ENCODE peak calls at places on chromosomes 2 and 18, in seven cellular contexts. N, X, Z, O, B, S and Y are unnamed samples.

GRCh38 chr2:165870346-165870745 is 76.3 kb upstream of the GALNT3 start:
- DNase-seq in X (no peak), S (no peak), B (no peak), N (no peak), Z (no peak), O (no peak), Y (no peak)

GRCh38 chr2:223626713-223627112 is 24.6 kb upstream of the SCG2 start:
- DNase-seq in B (no peak), X (no peak), O (no peak), N (peak), Z (no peak), S (no peak), Y (no peak)

GRCh38 chr18:59612461-59612860 is 84.8 kb downstream of the CCBE1 start:
- DNase-seq in S (no peak), X (no peak), Z (no peak), O (no peak), N (peak), B (no peak), Y (no peak)

GRCh38 chr18:9520666-9521065 is 45.4 kb downstream of the RALBP1 start:
- DNase-seq in B (no peak), N (peak), S (no peak), X (no peak), Z (no peak), O (no peak), Y (no peak)

GRCh38 chr2:231663458-231664290 is 44.7 kb upstream of the PTMA start:
- DNase-seq in B (no peak), Z (no peak), O (no peak), S (no peak), N (no peak), X (no peak), Y (no peak)

GRCh38 chr2:239157766-239158165 is 243.1 kb downstream of the HDAC4 start:
- DNase-seq in B (peak), Z (no peak), O (peak), S (peak), X (no peak), N (peak), Y (no peak)

GRCh38 chr2:215280326-215280725 is 31.5 kb upstream of the ATIC start:
- DNase-seq in B (no peak), S (no peak), X (peak), N (peak), O (no peak), Z (no peak), Y (no peak)

GRCh38 chr2:86368181-86368824 is 30.9 kb upstream of the REEP1 start:
- DNase-seq in B (peak), N (peak), S (peak), X (peak), Z (peak), O (no peak), Y (peak)

GRCh38 chr2:240569523-240569997 is 1.3 kb downstream of the RNPEPL1 start:
- DNase-seq in B (no peak), X (no peak), S (no peak), O (no peak), N (no peak), Z (peak), Y (no peak)

GRCh38 chr2:70132244-70133126 is 45.2 kb downstream of the PCBP1 start:
- DNase-seq in O (no peak), S (no peak), N (peak), X (peak), Z (peak), B (no peak), Y (no peak)

GRCh38 chr2:39696072-39696471 is 30.4 kb downstream of the TMEM178A start:
- DNase-seq in X (no peak), Z (no peak), N (peak), O (no peak), B (no peak), S (no peak), Y (no peak)

GRCh38 chr2:197135806-197136205 is 174.8 kb downstream of the ANKRD44 start:
- DNase-seq in X (no peak), Z (no peak), S (no peak), O (no peak), N (no peak), B (no peak), Y (no peak)
- H3K27ac ChIP-seq in X (no peak), Z (peak), S (no peak), O (no peak), N (no peak), B (no peak), Y (peak)

GRCh38 chr2:168955321-168955720 is 54.2 kb downstream of the G6PC2 start:
- DNase-seq in B (no peak), S (no peak), Z (no peak), N (no peak), O (no peak), X (no peak), Y (no peak)
- H3K4me3 ChIP-seq in B (no peak), S (no peak), Z (no peak), N (no peak), O (no peak), X (no peak), Y (no peak)

DNA sequence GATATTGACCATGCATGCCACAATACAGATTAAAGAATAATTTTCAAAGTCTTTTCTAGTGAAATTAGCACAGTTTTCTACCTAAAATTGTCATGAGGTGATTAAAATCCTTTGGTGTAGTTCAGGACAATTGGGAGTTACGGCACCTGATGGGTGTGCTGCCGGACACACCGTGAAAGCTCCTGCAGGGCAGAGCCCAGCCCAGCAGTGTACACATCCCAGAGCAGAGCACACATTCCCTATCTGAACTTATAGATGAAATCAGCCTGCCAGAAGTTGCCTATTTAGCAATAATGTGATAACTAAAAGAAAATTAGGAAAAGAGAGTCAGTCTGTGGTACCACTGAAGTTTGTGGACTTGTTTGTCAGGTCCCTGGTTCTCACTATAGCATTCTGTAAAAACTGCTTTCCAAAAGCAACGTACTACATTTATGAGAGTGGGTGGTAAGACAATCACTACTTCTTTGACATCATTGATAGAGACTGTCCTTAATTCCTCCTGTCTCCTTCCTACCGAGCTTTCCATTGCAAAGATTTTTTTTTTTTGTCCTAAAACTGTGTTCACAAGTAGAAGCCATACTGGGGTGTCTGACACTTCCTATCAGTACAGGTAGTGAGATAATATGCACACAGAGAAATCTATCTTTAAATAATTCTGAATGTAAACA is 3.4 kb downstream of the CYTIP start:
- DNase-seq in Z (no peak), B (no peak), S (no peak), X (no peak), O (no peak), N (no peak), Y (no peak)
- H3K27ac ChIP-seq in Z (peak), B (no peak), S (no peak), X (no peak), O (no peak), N (no peak), Y (peak)

DNA sequence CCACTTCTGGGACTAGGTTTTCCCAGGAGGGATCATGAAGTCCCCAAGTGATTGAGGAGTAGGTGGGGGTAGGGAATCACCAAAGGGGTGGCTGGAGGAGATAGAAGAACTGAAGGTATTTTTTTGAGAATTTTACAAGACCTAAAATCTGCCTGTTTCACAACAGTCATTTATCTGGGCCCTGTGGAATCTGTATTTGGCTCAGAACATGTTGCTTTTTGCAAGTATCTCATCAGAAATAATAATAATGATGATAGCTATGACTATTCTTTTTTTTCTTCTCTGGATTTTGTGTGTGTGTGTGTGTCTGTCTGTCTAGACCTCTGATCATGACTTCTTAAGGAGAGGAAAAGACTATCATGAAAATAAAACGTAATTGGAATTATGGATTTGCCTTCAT is 13.9 kb downstream of the STON1 start:
- DNase-seq in S (no peak), X (no peak), Z (no peak), O (no peak), B (no peak), N (peak), Y (no peak)
- H3K4me3 ChIP-seq in S (no peak), X (no peak), Z (no peak), O (no peak), B (no peak), N (no peak), Y (no peak)

DNA sequence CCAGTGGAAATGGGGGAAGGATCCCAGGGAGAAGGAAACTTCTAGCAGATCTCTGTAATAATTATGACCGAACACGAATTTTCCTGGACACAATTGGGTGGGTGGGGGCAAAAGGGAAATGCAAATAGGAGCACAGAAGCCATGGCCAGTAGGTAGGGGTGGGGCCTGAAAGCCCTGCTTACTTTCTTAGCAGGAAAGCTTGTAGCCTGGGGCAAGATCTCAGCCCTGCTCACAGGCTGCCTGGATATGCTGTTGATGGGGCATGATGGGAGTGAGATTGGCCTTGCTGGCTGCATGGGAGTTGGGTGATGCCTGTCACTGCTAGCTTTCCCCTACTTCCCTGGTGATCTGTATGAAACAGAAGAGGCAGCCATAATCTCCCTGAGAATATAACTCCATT is 45.9 kb upstream of the SPOPL start:
- DNase-seq in O (no peak), S (no peak), B (no peak), Z (no peak), N (no peak), X (no peak), Y (no peak)
- H3K27ac ChIP-seq in O (no peak), S (no peak), B (no peak), Z (no peak), N (no peak), X (no peak), Y (no peak)

DNA sequence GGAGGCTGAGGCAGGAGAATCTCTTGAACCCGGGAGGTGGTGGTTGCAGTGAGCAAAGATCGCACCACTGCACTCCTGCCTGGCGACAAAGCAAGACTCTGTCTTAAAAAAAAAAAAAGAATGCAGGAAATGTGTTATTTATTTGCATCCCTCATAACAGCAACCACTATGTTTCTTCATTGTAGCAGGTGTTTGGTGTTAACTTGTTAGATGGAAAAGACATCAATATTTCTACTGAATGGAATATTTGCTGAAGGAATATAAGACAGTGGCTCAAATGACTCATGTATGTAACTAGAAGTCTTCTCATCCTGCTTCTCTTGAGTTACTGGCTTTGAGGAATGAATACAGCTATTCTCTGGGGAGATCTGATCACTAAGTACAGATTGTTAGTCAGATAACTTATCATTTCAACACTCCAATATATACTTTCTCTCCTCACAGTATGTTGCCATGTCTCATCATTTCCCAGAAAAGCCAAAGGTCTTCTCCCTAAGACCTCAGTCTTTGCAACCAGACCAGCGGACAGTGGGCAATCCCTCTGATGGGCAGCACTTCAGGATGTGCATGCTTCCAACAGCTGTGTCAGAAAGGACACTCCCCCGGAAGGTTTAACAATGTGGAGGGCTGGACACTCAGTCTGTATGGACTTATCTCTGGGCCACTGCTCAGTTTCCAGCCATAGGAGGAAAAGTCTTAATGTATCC is 104.4 kb upstream of the STK17B start:
- DNase-seq in Z (no peak), O (no peak), N (no peak), S (no peak), B (no peak), X (no peak), Y (no peak)
- H3K4me3 ChIP-seq in Z (peak), O (no peak), N (no peak), S (no peak), B (no peak), X (no peak), Y (peak)

GRCh38 chr2:170282851-170283250 is 104.9 kb downstream of the MYO3B start:
- DNase-seq in B (no peak), O (no peak), S (no peak), X (no peak), Z (no peak), N (no peak), Y (no peak)
- H3K27ac ChIP-seq in B (no peak), O (no peak), S (no peak), X (no peak), Z (no peak), N (no peak), Y (no peak)

GRCh38 chr2:233075141-233075965 is 15.2 kb downstream of the INPP5D start:
- DNase-seq in O (no peak), S (no peak), Z (peak), N (no peak), B (no peak), X (no peak), Y (no peak)
- H3K4me3 ChIP-seq in O (no peak), S (no peak), Z (peak), N (no peak), B (no peak), X (no peak), Y (peak)

GRCh38 chr2:101328474-101329007 is 20.0 kb upstream of the RNF149 start:
- DNase-seq in Z (peak), S (no peak), X (no peak), O (no peak), N (peak), B (no peak), Y (peak)
- H3K27ac ChIP-seq in Z (peak), S (no peak), X (no peak), O (no peak), N (no peak), B (no peak), Y (peak)